ENCODE peak calls at places on chromosomes 1 and 21, in five cellular contexts. M is cardiac fibroblast, R is psoas muscle, B is fibroblast of pulmonary artery, Z is lung. J is an unnamed sample.

GRCh38 chr1:105608713-105609112 is 1447.8 kb upstream of the PRMT6 start:
- DNase-seq in M (peak; percentile 33), R (no peak), B (peak; percentile 43), Z (no peak), J (no peak)

GRCh38 chr21:45351526-45352275 is 53.3 kb upstream of the COL18A1 start:
- DNase-seq in M (no peak), R (peak; percentile 38), B (no peak), Z (no peak), J (no peak)

GRCh38 chr1:102174259-102174863 is 177.6 kb upstream of the OLFM3 start:
- DNase-seq in M (no peak), R (no peak), B (no peak), Z (no peak), J (no peak)

GRCh38 chr1:117147341-117147831 is 25.8 kb upstream of the TRIM45 start:
- DNase-seq in M (no peak), R (no peak), B (no peak), Z (no peak), J (no peak)

GRCh38 chr1:17485280-17485679 is 45.8 kb upstream of the RCC2 start:
- DNase-seq in M (peak; percentile 41), R (no peak), B (peak; percentile 41), Z (no peak), J (no peak)

GRCh38 chr1:223067914-223068313 is 75.1 kb downstream of the TLR5 start:
- DNase-seq in M (no peak), R (no peak), B (no peak), Z (no peak), J (no peak)

GRCh38 chr21:38956791-38957571 is 151.3 kb downstream of the ETS2 start:
- DNase-seq in M (no peak), R (no peak), B (no peak), Z (no peak), J (no peak)

GRCh38 chr1:18323259-18323658 is 157.5 kb upstream of the KLHDC7A start:
- DNase-seq in M (no peak), R (no peak), B (no peak), Z (no peak), J (no peak)

GRCh38 chr1:170402451-170403311 is 129.3 kb upstream of the GORAB start:
- DNase-seq in M (peak; percentile 24), R (no peak), B (no peak), Z (no peak), J (no peak)

GRCh38 chr1:44030606-44031050 is 634 bp downstream of the SLC6A9 start:
- DNase-seq in M (peak; percentile 48), R (no peak), B (peak; percentile 35), Z (no peak), J (no peak)

GRCh38 chr1:223747838-223748335 is 35.5 kb downstream of the CAPN2 start:
- DNase-seq in M (peak; percentile 81), R (no peak), B (peak; percentile 79), Z (peak; percentile 45), J (no peak)

GRCh38 chr1:179817789-179818188 is 59.8 kb downstream of the TOR1AIP2 start:
- DNase-seq in M (peak; percentile 67), R (peak; percentile 89), B (peak; percentile 55), Z (no peak), J (no peak)

GRCh38 chr1:91732291-91732953 is 153.5 kb downstream of the TGFBR3 start:
- DNase-seq in M (no peak), R (peak; percentile 60), B (peak; percentile 40), Z (no peak), J (peak; percentile 80)

DNA sequence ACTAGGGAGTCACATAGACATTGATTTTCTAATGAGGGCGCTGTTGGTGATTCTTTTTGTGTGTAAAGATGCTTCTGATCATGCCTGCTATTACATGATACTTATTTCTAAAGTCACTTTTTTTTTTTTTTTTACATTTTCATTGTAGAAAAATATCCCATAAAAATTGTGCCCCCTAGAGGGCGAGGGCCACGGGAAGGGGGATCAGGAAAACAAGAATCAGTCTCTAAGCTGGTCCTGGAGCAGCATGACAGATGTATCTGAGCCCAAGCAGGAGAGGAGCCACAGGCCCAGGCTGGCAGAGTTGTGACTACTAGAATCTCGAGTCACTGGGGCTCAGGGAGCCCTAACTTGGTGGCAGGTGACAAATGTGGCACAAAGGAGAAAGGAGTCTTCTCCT is 28.1 kb downstream of the ZSCAN20 start:
- DNase-seq in M (no peak), R (no peak), B (no peak), Z (no peak), J (no peak)
- TF ChIP-seq CTCF in M (no peak), R (no peak), B (peak; percentile 11), Z (no peak), J (no peak)

GRCh38 chr1:75991497-75992114 is 59.4 kb upstream of the ASB17 start:
- DNase-seq in M (peak; percentile 90), R (peak; percentile 91), B (peak; percentile 90), Z (peak; percentile 88), J (peak; percentile 82)

GRCh38 chr1:75985827-75986226 is 53.6 kb upstream of the ASB17 start:
- DNase-seq in M (peak; percentile 59), R (no peak), B (peak; percentile 78), Z (no peak), J (no peak)

GRCh38 chr1:75992312-75992711 is 60.1 kb upstream of the ASB17 start:
- DNase-seq in M (no peak), R (no peak), B (no peak), Z (no peak), J (peak; percentile 23)

GRCh38 chr1:75986478-75986877 is 54.3 kb upstream of the ASB17 start:
- DNase-seq in M (peak; percentile 14), R (no peak), B (peak; percentile 43), Z (no peak), J (no peak)

GRCh38 chr1:75989130-75989529 is 56.9 kb upstream of the ASB17 start:
- DNase-seq in M (no peak), R (no peak), B (no peak), Z (no peak), J (no peak)
- H3K4me3 ChIP-seq in M (no peak overlapping the region), R (no peak overlapping the region), B (no peak overlapping the region), Z (no peak overlapping the region), J (no peak overlapping the region)

GRCh38 chr1:160681067-160681890 is 30.3 kb downstream of the CD48 start:
- DNase-seq in M (peak; percentile 80), R (peak; percentile 75), B (peak; percentile 62), Z (peak; percentile 57), J (no peak)
- TF ChIP-seq CTCF in M (peak; percentile 37), R (peak; percentile 31), B (peak; percentile 50), Z (peak; percentile 50), J (peak; percentile 14)

DNA sequence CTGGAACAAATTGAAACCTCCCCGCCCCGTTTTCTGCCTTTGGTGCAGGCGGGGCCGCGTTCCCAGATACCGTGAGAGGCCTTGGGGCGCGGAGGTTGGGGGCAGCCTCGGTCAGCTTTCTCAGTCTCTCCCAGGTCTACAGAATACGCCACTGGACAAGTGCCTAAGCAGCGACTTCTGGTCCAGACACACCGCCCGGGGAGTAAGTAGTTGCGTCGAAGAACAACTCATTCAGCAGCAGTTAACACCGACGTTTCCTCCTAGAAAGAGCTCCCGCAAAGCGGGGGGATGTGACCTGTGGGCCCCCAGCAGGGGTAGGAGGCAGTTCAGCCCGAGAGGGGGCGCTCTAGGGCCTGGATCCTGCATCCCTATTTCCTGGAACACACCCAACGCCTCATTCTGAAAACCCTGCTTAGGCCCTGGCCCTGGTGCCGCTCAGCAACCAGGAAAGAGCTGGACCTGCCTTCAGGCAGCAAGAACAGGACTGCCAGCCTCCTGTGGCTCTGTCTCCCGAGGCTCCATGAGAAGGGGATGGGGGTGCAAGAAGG is 6.5 kb upstream of the BARHL2 start:
- DNase-seq in M (no peak), R (no peak), B (no peak), Z (no peak), J (no peak)
- H3K4me3 ChIP-seq in M (peak overlapping the region; percentile 21), R (peak overlapping the region; percentile 45), B (peak overlapping the region; percentile 29), Z (no peak overlapping the region), J (no peak overlapping the region)

DNA sequence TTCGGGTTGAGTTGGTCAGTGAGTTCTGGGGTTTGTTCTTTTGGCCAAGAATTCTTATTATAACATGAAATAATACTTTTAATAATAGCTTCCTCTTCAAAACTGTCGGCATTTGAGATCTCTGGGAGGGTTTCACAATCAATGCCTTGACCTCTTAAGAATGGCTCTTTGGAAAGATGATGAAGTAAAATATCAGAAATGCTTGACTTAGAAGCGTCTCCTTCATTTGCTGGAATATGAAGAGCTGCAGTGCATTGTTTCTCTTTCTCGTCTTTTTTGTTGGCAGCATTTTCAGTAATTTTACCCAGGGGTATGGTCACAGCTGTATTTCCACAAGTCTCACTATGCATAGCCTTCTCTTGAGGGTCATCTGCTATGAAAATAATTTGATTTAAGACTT is 4.8 kb downstream of the AKNAD1 start:
- DNase-seq in M (peak; percentile 41), R (no peak), B (peak; percentile 40), Z (no peak), J (no peak)
- TF ChIP-seq CTCF in M (no peak), R (no peak), B (no peak), Z (no peak), J (no peak)

J was measured in astrocyte of the cerebellum.